ENCODE peak calls at places on chromosomes 6 and 20, in nine cellular contexts. One of them, this sample, is unnamed.

GRCh38 chr20:32282461-32282860 is 5.0 kb downstream of the KIF3B start:
- DNase-seq in WTC11: no peak
- DNase-seq in progenitor cell of endocrine pancreas: no peak
- DNase-seq in brain microvascular endothelial cell: no peak
- DNase-seq in hepatocyte: no peak
- DNase-seq in mucosa of descending colon: no peak
- DNase-seq in fibroblast of mammary gland: no peak
- DNase-seq in AG04450: no peak
- DNase-seq in endothelial cell: no peak
- DNase-seq in this sample: no peak

GRCh38 chr6:39114707-39115599 is at the start of gene SAYSD1:
- DNase-seq in WTC11: peak
- DNase-seq in progenitor cell of endocrine pancreas: peak
- DNase-seq in brain microvascular endothelial cell: peak
- DNase-seq in hepatocyte: peak
- DNase-seq in mucosa of descending colon: peak
- DNase-seq in fibroblast of mammary gland: peak
- DNase-seq in AG04450: peak
- DNase-seq in endothelial cell: peak
- DNase-seq in this sample: peak

GRCh38 chr6:85465762-85466161 is 15.9 kb downstream of the NT5E start:
- DNase-seq in WTC11: no peak
- DNase-seq in progenitor cell of endocrine pancreas: no peak
- DNase-seq in brain microvascular endothelial cell: no peak
- DNase-seq in hepatocyte: no peak
- DNase-seq in mucosa of descending colon: no peak
- DNase-seq in fibroblast of mammary gland: no peak
- DNase-seq in AG04450: no peak
- DNase-seq in endothelial cell: no peak
- DNase-seq in this sample: no peak

GRCh38 chr6:141403103-141403502 is 729.6 kb upstream of the GJE1 start:
- DNase-seq in WTC11: no peak
- DNase-seq in progenitor cell of endocrine pancreas: no peak
- DNase-seq in brain microvascular endothelial cell: no peak
- DNase-seq in hepatocyte: no peak
- DNase-seq in mucosa of descending colon: no peak
- DNase-seq in fibroblast of mammary gland: no peak
- DNase-seq in AG04450: no peak
- DNase-seq in endothelial cell: no peak
- DNase-seq in this sample: no peak

GRCh38 chr6:33116881-33117711 is 41.3 kb downstream of the HLA-DPB1 start:
- DNase-seq in WTC11: peak
- DNase-seq in progenitor cell of endocrine pancreas: no peak
- DNase-seq in brain microvascular endothelial cell: no peak
- DNase-seq in hepatocyte: peak
- DNase-seq in mucosa of descending colon: no peak
- DNase-seq in fibroblast of mammary gland: no peak
- DNase-seq in AG04450: no peak
- DNase-seq in endothelial cell: no peak
- DNase-seq in this sample: peak

GRCh38 chr20:20710847-20711315 is 1.6 kb downstream of the RALGAPA2 start:
- DNase-seq in WTC11: no peak
- DNase-seq in progenitor cell of endocrine pancreas: no peak
- DNase-seq in brain microvascular endothelial cell: no peak
- DNase-seq in hepatocyte: peak
- DNase-seq in mucosa of descending colon: peak
- DNase-seq in fibroblast of mammary gland: no peak
- DNase-seq in AG04450: no peak
- DNase-seq in endothelial cell: no peak
- DNase-seq in this sample: no peak

GRCh38 chr20:47700327-47700726 is 85.0 kb downstream of the SULF2 start:
- DNase-seq in WTC11: no peak
- DNase-seq in progenitor cell of endocrine pancreas: no peak
- DNase-seq in brain microvascular endothelial cell: no peak
- DNase-seq in hepatocyte: no peak
- DNase-seq in mucosa of descending colon: no peak
- DNase-seq in fibroblast of mammary gland: no peak
- DNase-seq in AG04450: no peak
- DNase-seq in endothelial cell: no peak
- DNase-seq in this sample: no peak

GRCh38 chr6:44655368-44656342 is 268.1 kb downstream of the CDC5L start:
- DNase-seq in WTC11: peak
- DNase-seq in progenitor cell of endocrine pancreas: peak
- DNase-seq in brain microvascular endothelial cell: peak
- DNase-seq in hepatocyte: peak
- DNase-seq in mucosa of descending colon: peak
- DNase-seq in fibroblast of mammary gland: peak
- DNase-seq in AG04450: no peak
- DNase-seq in endothelial cell: peak
- DNase-seq in this sample: peak

GRCh38 chr20:13671500-13672288 is 33.0 kb upstream of the TASP1 start:
- DNase-seq in WTC11: no peak
- DNase-seq in progenitor cell of endocrine pancreas: no peak
- DNase-seq in brain microvascular endothelial cell: peak
- DNase-seq in hepatocyte: no peak
- DNase-seq in mucosa of descending colon: peak
- DNase-seq in fibroblast of mammary gland: peak
- DNase-seq in AG04450: no peak
- DNase-seq in endothelial cell: no peak
- DNase-seq in this sample: peak

GRCh38 chr6:167079853-167080297 is 43.0 kb upstream of the CCR6 start:
- DNase-seq in WTC11: no peak
- DNase-seq in progenitor cell of endocrine pancreas: no peak
- DNase-seq in brain microvascular endothelial cell: no peak
- DNase-seq in hepatocyte: no peak
- DNase-seq in mucosa of descending colon: no peak
- DNase-seq in fibroblast of mammary gland: no peak
- DNase-seq in AG04450: no peak
- DNase-seq in endothelial cell: no peak
- DNase-seq in this sample: no peak
- TF ChIP-seq CTCF in WTC11: no peak
- TF ChIP-seq CTCF in progenitor cell of endocrine pancreas: no peak
- TF ChIP-seq CTCF in brain microvascular endothelial cell: no peak
- TF ChIP-seq CTCF in hepatocyte: no peak
- TF ChIP-seq CTCF in mucosa of descending colon: no peak
- TF ChIP-seq CTCF in fibroblast of mammary gland: no peak
- TF ChIP-seq CTCF in AG04450: no peak
- TF ChIP-seq CTCF in endothelial cell: no peak
- TF ChIP-seq CTCF in this sample: no peak

GRCh38 chr6:166774292-166774691 is 147.2 kb upstream of the RPS6KA2 start:
- DNase-seq in WTC11: no peak
- DNase-seq in progenitor cell of endocrine pancreas: no peak
- DNase-seq in brain microvascular endothelial cell: no peak
- DNase-seq in hepatocyte: no peak
- DNase-seq in mucosa of descending colon: no peak
- DNase-seq in fibroblast of mammary gland: no peak
- DNase-seq in AG04450: no peak
- DNase-seq in endothelial cell: peak
- DNase-seq in this sample: no peak

GRCh38 chr6:166772518-166772917 is 145.5 kb upstream of the RPS6KA2 start:
- DNase-seq in WTC11: peak
- DNase-seq in progenitor cell of endocrine pancreas: no peak
- DNase-seq in brain microvascular endothelial cell: no peak
- DNase-seq in hepatocyte: no peak
- DNase-seq in mucosa of descending colon: no peak
- DNase-seq in fibroblast of mammary gland: no peak
- DNase-seq in AG04450: no peak
- DNase-seq in endothelial cell: peak
- DNase-seq in this sample: no peak

GRCh38 chr6:166770216-166771116 is 143.4 kb upstream of the RPS6KA2 start:
- DNase-seq in WTC11: no peak
- DNase-seq in progenitor cell of endocrine pancreas: no peak
- DNase-seq in brain microvascular endothelial cell: no peak
- DNase-seq in hepatocyte: no peak
- DNase-seq in mucosa of descending colon: no peak
- DNase-seq in fibroblast of mammary gland: peak
- DNase-seq in AG04450: no peak
- DNase-seq in endothelial cell: peak
- DNase-seq in this sample: no peak

GRCh38 chr6:166769648-166770047 is 142.6 kb upstream of the RPS6KA2 start:
- DNase-seq in WTC11: no peak
- DNase-seq in progenitor cell of endocrine pancreas: no peak
- DNase-seq in brain microvascular endothelial cell: no peak
- DNase-seq in hepatocyte: no peak
- DNase-seq in mucosa of descending colon: no peak
- DNase-seq in fibroblast of mammary gland: no peak
- DNase-seq in AG04450: no peak
- DNase-seq in endothelial cell: peak
- DNase-seq in this sample: no peak

GRCh38 chr6:166771701-166772100 is 144.7 kb upstream of the RPS6KA2 start:
- DNase-seq in WTC11: no peak
- DNase-seq in progenitor cell of endocrine pancreas: no peak
- DNase-seq in brain microvascular endothelial cell: no peak
- DNase-seq in hepatocyte: no peak
- DNase-seq in mucosa of descending colon: no peak
- DNase-seq in fibroblast of mammary gland: no peak
- DNase-seq in AG04450: no peak
- DNase-seq in endothelial cell: peak
- DNase-seq in this sample: no peak
- TF ChIP-seq CTCF in WTC11: no peak
- TF ChIP-seq CTCF in progenitor cell of endocrine pancreas: no peak
- TF ChIP-seq CTCF in brain microvascular endothelial cell: no peak
- TF ChIP-seq CTCF in hepatocyte: no peak
- TF ChIP-seq CTCF in mucosa of descending colon: no peak
- TF ChIP-seq CTCF in fibroblast of mammary gland: no peak
- TF ChIP-seq CTCF in AG04450: no peak
- TF ChIP-seq CTCF in endothelial cell: no peak
- TF ChIP-seq CTCF in this sample: no peak

DNA sequence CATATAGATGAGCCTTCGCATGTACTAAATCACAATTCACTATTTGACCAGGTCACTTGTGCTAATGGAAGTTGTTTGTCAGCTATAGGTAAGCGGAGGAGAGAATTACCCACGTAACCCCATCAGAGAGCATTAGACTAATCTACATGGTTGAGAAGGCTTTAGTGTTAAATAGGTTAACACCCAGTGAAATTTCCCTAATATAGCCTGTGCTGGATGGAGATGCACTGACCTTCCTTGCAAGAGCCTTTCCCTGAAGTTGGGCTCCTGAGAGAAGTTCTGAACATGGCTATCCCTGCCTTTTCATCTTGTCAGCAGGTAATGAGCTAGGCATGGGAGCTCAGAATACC is 78.1 kb downstream of the TNFAIP3 start:
- DNase-seq in WTC11: no peak
- DNase-seq in progenitor cell of endocrine pancreas: no peak
- DNase-seq in brain microvascular endothelial cell: no peak
- DNase-seq in hepatocyte: no peak
- DNase-seq in mucosa of descending colon: no peak
- DNase-seq in fibroblast of mammary gland: no peak
- DNase-seq in AG04450: no peak
- DNase-seq in endothelial cell: no peak
- DNase-seq in this sample: no peak
- TF ChIP-seq CTCF in WTC11: no peak
- TF ChIP-seq CTCF in progenitor cell of endocrine pancreas: no peak
- TF ChIP-seq CTCF in brain microvascular endothelial cell: no peak
- TF ChIP-seq CTCF in hepatocyte: no peak
- TF ChIP-seq CTCF in mucosa of descending colon: no peak
- TF ChIP-seq CTCF in fibroblast of mammary gland: no peak
- TF ChIP-seq CTCF in AG04450: no peak
- TF ChIP-seq CTCF in endothelial cell: no peak
- TF ChIP-seq CTCF in this sample: no peak

GRCh38 chr20:14951707-14952106 is 614.3 kb upstream of the FLRT3 start:
- DNase-seq in WTC11: no peak
- DNase-seq in progenitor cell of endocrine pancreas: no peak
- DNase-seq in brain microvascular endothelial cell: peak
- DNase-seq in hepatocyte: peak
- DNase-seq in mucosa of descending colon: no peak
- DNase-seq in fibroblast of mammary gland: peak
- DNase-seq in AG04450: no peak
- DNase-seq in endothelial cell: no peak
- DNase-seq in this sample: no peak

GRCh38 chr20:14951105-14951504 is 613.7 kb upstream of the FLRT3 start:
- DNase-seq in WTC11: no peak
- DNase-seq in progenitor cell of endocrine pancreas: no peak
- DNase-seq in brain microvascular endothelial cell: no peak
- DNase-seq in hepatocyte: no peak
- DNase-seq in mucosa of descending colon: no peak
- DNase-seq in fibroblast of mammary gland: peak
- DNase-seq in AG04450: no peak
- DNase-seq in endothelial cell: no peak
- DNase-seq in this sample: no peak

GRCh38 chr20:14947536-14947935 is 610.1 kb upstream of the FLRT3 start:
- DNase-seq in WTC11: no peak
- DNase-seq in progenitor cell of endocrine pancreas: no peak
- DNase-seq in brain microvascular endothelial cell: no peak
- DNase-seq in hepatocyte: no peak
- DNase-seq in mucosa of descending colon: no peak
- DNase-seq in fibroblast of mammary gland: no peak
- DNase-seq in AG04450: no peak
- DNase-seq in endothelial cell: no peak
- DNase-seq in this sample: no peak

GRCh38 chr20:14950633-14951032 is 613.2 kb upstream of the FLRT3 start:
- DNase-seq in WTC11: no peak
- DNase-seq in progenitor cell of endocrine pancreas: no peak
- DNase-seq in brain microvascular endothelial cell: no peak
- DNase-seq in hepatocyte: no peak
- DNase-seq in mucosa of descending colon: no peak
- DNase-seq in fibroblast of mammary gland: no peak
- DNase-seq in AG04450: no peak
- DNase-seq in endothelial cell: no peak
- DNase-seq in this sample: no peak

GRCh38 chr20:14948416-14948815 is 611.0 kb upstream of the FLRT3 start:
- DNase-seq in WTC11: no peak
- DNase-seq in progenitor cell of endocrine pancreas: no peak
- DNase-seq in brain microvascular endothelial cell: no peak
- DNase-seq in hepatocyte: no peak
- DNase-seq in mucosa of descending colon: no peak
- DNase-seq in fibroblast of mammary gland: no peak
- DNase-seq in AG04450: no peak
- DNase-seq in endothelial cell: no peak
- DNase-seq in this sample: no peak
- TF ChIP-seq CTCF in WTC11: no peak
- TF ChIP-seq CTCF in progenitor cell of endocrine pancreas: no peak
- TF ChIP-seq CTCF in brain microvascular endothelial cell: peak
- TF ChIP-seq CTCF in hepatocyte: peak
- TF ChIP-seq CTCF in mucosa of descending colon: no peak
- TF ChIP-seq CTCF in fibroblast of mammary gland: no peak
- TF ChIP-seq CTCF in AG04450: no peak
- TF ChIP-seq CTCF in endothelial cell: no peak
- TF ChIP-seq CTCF in this sample: no peak